ENCODE peak calls at places on chromosomes 3 and 15, in seven cellular contexts. K, D, B, M, Y, Q and J are unnamed samples.

GRCh38 chr3:134846943-134847342 is 51.9 kb downstream of the EPHB1 start:
- DNase-seq in M (peak; percentile 93), D (peak; percentile 51), Q (no peak), K (no peak), Y (no peak), B (no peak), J (peak; percentile 75)

GRCh38 chr3:134426660-134427181 is 52.5 kb upstream of the AMOTL2 start:
- DNase-seq in D (no peak), Y (no peak), B (no peak), M (peak; percentile 94), Q (no peak), K (no peak), J (no peak)

GRCh38 chr15:70597056-70597603 is 166.2 kb downstream of the UACA start:
- DNase-seq in M (peak; percentile 42), Y (no peak), K (no peak), Q (no peak), B (no peak), D (no peak), J (peak; percentile 65)

GRCh38 chr3:10936686-10937085 is 55.9 kb upstream of the SLC6A1 start:
- DNase-seq in B (no peak), Y (no peak), Q (no peak), K (no peak), D (no peak), M (no peak), J (no peak)

GRCh38 chr3:126261037-126261436 is 80.7 kb upstream of the ALDH1L1 start:
- DNase-seq in D (no peak), Y (no peak), K (peak; percentile 63), M (no peak), Q (peak; percentile 89), B (peak; percentile 84), J (peak; percentile 45)

GRCh38 chr15:54007256-54007655 is 29.0 kb downstream of the UNC13C start:
- DNase-seq in B (no peak), Q (no peak), M (no peak), D (no peak), K (no peak), Y (no peak), J (no peak)

GRCh38 chr15:38041576-38041975 is 107.1 kb downstream of the TMCO5A start:
- DNase-seq in Y (no peak), Q (no peak), M (peak; percentile 62), K (no peak), D (no peak), B (no peak), J (no peak)

GRCh38 chr3:150911780-150912179 is 6.5 kb upstream of the MINDY4B start:
- DNase-seq in Q (no peak), K (no peak), B (no peak), M (no peak), Y (no peak), D (no peak), J (no peak)

GRCh38 chr3:182028081-182028480 is 316.4 kb downstream of the SOX2 start:
- DNase-seq in K (no peak), Q (no peak), Y (no peak), D (no peak), B (no peak), M (peak; percentile 65), J (no peak)

GRCh38 chr3:54853573-54854404 is 74.1 kb downstream of the LRTM1 start:
- DNase-seq in M (peak; percentile 34), K (peak; percentile 85), Q (no peak), B (peak; percentile 73), Y (no peak), D (no peak), J (peak; percentile 71)

GRCh38 chr3:87426916-87427315 is 150.5 kb upstream of the POU1F1 start:
- DNase-seq in Y (no peak), B (no peak), M (peak; percentile 73), K (no peak), D (no peak), Q (no peak), J (no peak)

GRCh38 chr3:165653130-165653778 is 184.0 kb downstream of the BCHE start:
- DNase-seq in Q (no peak), Y (no peak), M (no peak), D (no peak), B (no peak), K (no peak), J (no peak)

GRCh38 chr3:62722344-62722743 is 152.9 kb downstream of the CADPS start:
- DNase-seq in B (no peak), M (no peak), K (no peak), D (no peak), Q (no peak), Y (no peak), J (no peak)

GRCh38 chr15:44595246-44595645 is 58.3 kb downstream of the EIF3J start:
- DNase-seq in M (no peak), K (no peak), D (no peak), B (no peak), Y (no peak), Q (no peak), J (no peak)

GRCh38 chr3:140225996-140226395 is 291.0 kb downstream of the CLSTN2 start:
- DNase-seq in Y (no peak), D (no peak), K (no peak), M (no peak), Q (no peak), B (no peak), J (no peak)
- TF ChIP-seq CTCF in Y (no peak), D (no peak), K (no peak), M (no peak), Q (no peak), B (no peak), J (no peak)

GRCh38 chr3:50297896-50298725 is 1.1 kb downstream of the HYAL3 start:
- DNase-seq in K (peak; percentile 52), M (no peak), D (no peak), Q (no peak), B (no peak), Y (no peak), J (no peak)
- TF ChIP-seq CTCF in K (no peak), M (peak; percentile 13), D (no peak), Q (no peak), B (no peak), Y (no peak), J (no peak)

DNA sequence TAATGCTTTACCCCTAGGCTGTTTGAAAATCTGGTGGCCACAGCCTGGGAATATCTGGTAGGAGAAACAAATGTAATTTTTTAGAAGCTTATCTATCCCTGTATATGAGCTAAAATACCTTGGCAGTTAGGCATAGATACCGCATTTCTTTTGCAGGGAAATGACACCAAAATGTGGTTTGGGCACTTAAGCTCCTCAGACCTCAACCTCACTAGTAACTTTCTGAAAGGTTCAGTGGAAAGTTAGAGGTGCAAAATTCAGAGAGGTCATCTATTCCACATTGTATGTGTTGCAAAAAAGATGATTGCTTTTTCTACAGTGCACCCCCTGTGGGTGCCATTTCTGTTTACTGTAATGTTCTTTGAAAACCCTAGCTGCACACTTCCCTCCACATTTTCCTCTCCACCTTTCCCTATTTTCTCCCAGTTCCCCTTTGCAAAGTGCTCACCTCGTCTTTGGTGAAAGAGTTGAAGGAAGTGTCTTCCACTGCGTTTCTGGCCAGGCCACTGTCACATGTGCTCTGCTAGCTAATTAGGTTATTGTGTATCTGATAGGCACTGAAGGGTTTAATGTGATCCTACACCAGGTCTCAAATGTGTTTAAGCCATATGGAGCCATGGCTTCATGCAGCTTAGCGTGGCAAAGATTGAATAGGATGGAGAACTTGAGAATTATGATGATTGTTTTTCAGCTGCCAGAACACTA is 1.3 kb downstream of the SACM1L start:
- DNase-seq in Y (no peak), B (no peak), Q (peak; percentile 49), K (no peak), M (peak; percentile 48), D (no peak), J (no peak)
- TF ChIP-seq CTCF in Y (no peak), B (no peak), Q (no peak), K (no peak), M (no peak), D (no peak), J (no peak)

DNA sequence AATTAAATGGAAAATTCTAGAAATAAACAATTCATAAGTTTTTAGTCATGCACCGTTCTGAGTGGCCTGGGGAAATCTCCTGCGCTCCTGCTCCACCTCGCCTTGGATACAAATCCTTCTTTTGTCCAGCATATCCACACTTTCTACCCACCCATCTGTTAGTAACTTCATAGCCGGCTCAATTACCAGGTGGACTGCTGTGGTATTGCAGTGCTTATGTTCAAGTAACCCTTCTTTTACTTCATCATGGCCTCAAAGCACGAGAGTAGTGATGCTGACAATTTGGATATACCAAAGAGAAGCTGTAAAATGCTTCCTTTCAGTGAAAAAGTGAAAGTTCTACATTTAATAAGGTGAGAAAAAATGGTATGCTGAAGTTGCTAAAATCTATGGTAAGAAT is 142.3 kb upstream of the CHL1 start:
- DNase-seq in M (no peak), K (no peak), Y (no peak), B (no peak), D (no peak), Q (no peak), J (no peak)
- TF ChIP-seq CTCF in M (no peak), K (no peak), Y (no peak), B (no peak), D (no peak), Q (no peak), J (no peak)

GRCh38 chr3:113695818-113696645 is at the start of gene USF3:
- DNase-seq in D (peak; percentile 23), Y (peak; percentile 70), K (peak; percentile 83), M (peak; percentile 39), B (peak; percentile 59), Q (peak; percentile 39), J (peak; percentile 78)
- TF ChIP-seq CTCF in D (no peak), Y (no peak), K (no peak), M (no peak), B (no peak), Q (no peak), J (no peak)

GRCh38 chr3:27224197-27224596 is 145.0 kb downstream of the NEK10 start:
- DNase-seq in M (peak; percentile 41), K (no peak), D (no peak), B (no peak), Y (no peak), Q (no peak), J (no peak)

GRCh38 chr3:27228805-27229204 is 140.4 kb downstream of the NEK10 start:
- DNase-seq in D (peak; percentile 45), M (no peak), Q (no peak), K (no peak), Y (no peak), B (no peak), J (peak; percentile 13)
- TF ChIP-seq CTCF in D (peak; percentile 68), M (no peak), Q (no peak), K (no peak), Y (no peak), B (no peak), J (peak; percentile 43)

DNA sequence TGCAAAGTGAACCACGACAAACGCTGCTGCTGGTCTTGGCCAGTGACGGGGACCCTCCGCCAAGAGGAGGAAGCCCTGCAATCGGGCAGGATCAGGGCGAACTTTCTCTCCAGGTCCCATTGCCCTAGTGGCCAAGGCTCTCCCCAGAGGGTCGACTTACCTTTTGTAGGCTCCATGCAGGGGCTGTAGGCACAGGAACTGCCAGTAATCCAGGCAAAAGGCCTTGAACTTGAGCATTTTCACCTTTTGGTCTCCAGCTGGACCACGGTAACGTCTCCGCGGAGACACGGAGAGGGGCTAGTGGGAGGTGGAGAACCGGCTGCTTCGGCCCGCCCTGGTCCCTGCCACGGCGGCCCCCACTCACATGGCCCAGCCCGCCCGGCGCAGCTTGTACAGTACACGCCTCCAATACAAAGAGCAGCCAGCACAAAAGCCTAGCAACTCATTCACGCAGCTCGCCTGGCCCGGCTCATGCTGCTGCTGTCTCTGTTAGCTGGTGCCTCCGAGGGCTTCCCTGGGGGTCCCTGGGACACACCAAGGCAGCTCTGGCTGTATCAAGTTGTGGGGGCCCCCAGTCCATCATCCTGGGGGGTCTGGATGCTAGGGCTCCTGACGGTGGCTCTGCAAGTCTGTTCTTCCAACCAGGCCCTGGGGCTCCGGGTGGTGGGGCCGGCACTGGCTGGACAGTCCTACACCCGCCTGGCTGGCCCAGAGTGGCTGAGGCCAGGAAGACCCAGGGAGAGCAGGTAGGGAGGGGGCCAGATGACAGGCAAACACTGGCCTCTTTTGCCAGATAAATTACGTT is 30.9 kb downstream of the IQSEC1 start:
- DNase-seq in Y (no peak), M (no peak), K (peak; percentile 53), D (no peak), B (no peak), Q (no peak), J (no peak)
- TF ChIP-seq CTCF in Y (no peak), M (no peak), K (no peak), D (no peak), B (no peak), Q (no peak), J (no peak)